ENCODE peak calls at places on chromosome 21, in nine cellular contexts. F, B, P, V, Z, Q, H, X and U are unnamed samples. For H3K9me3 and H3K4me1, the result is how much of the 10 kb centered on the place peaks cover.

GRCh38 chr21:44865561-44866280 is 7.8 kb downstream of the PTTG1IP start:
- DNase-seq in F (no peak), Z (no peak), B (peak), X (peak), P (peak), H (peak), Q (no peak), V (no peak), U (no peak)

GRCh38 chr21:17572431-17572830 is 40.3 kb downstream of the BTG3 start:
- DNase-seq in Q (no peak), X (no peak), P (no peak), H (no peak), Z (no peak), F (no peak), B (no peak), V (no peak), U (no peak)

GRCh38 chr21:45844181-45844580 is 137.4 kb upstream of the COL6A1 start:
- DNase-seq in P (no peak), F (no peak), X (no peak), B (no peak), H (no peak), Z (no peak), V (no peak), Q (no peak), U (no peak)

GRCh38 chr21:26365849-26366248 is 195.3 kb upstream of the APP start:
- DNase-seq in P (no peak), F (no peak), Z (no peak), B (no peak), V (no peak), Q (no peak), H (no peak), X (no peak), U (no peak)

GRCh38 chr21:36522174-36522810 is 42.4 kb upstream of the CLDN14 start:
- DNase-seq in Z (no peak), H (no peak), F (no peak), X (no peak), Q (no peak), B (no peak), P (no peak), V (no peak), U (no peak)

GRCh38 chr21:46118871-46119564 is 21.1 kb downstream of the COL6A2 start:
- DNase-seq in P (peak), F (no peak), Z (no peak), X (no peak), B (no peak), Q (no peak), V (no peak), H (peak), U (no peak)

GRCh38 chr21:28627691-28628090 is 365.0 kb downstream of the LTN1 start:
- DNase-seq in F (no peak), B (peak), Z (no peak), X (no peak), H (no peak), P (no peak), V (no peak), Q (no peak), U (no peak)

GRCh38 chr21:22536511-22536910 is 1538.3 kb downstream of the NCAM2 start:
- DNase-seq in X (no peak), H (no peak), Z (peak), P (no peak), B (no peak), V (no peak), F (no peak), Q (no peak), U (no peak)

GRCh38 chr21:15190412-15190811 is 125.6 kb upstream of the NRIP1 start:
- DNase-seq in F (no peak), B (no peak), V (no peak), Z (no peak), Q (no peak), X (no peak), P (no peak), H (no peak), U (no peak)

GRCh38 chr21:44926364-44927101 is 5.8 kb upstream of the ITGB2 start:
- DNase-seq in B (peak), Q (peak), X (peak), H (no peak), Z (no peak), P (no peak), F (no peak), V (no peak), U (no peak)

GRCh38 chr21:28900481-28900880 is 92.2 kb downstream of the LTN1 start:
- DNase-seq in Z (no peak), Q (no peak), H (no peak), F (no peak), P (no peak), B (no peak), X (no peak), V (no peak), U (no peak)

GRCh38 chr21:36852864-36853263 is 113.6 kb downstream of the HLCS start:
- DNase-seq in B (no peak), V (no peak), X (no peak), P (no peak), H (no peak), Q (no peak), F (no peak), Z (no peak), U (no peak)

GRCh38 chr21:15732290-15732995 is 2.7 kb downstream of the USP25 start:
- DNase-seq in Q (peak), X (peak), H (no peak), V (no peak), P (no peak), B (peak), F (no peak), Z (peak), U (peak)

GRCh38 chr21:36721817-36722216 is 22.9 kb downstream of the SIM2 start:
- DNase-seq in Z (no peak), B (no peak), F (no peak), X (no peak), Q (no peak), V (no peak), P (peak), H (peak), U (no peak)

GRCh38 chr21:46097826-46098286 is at the start of gene COL6A2:
- DNase-seq in P (peak), Z (peak), H (peak), X (no peak), B (peak), Q (peak), V (peak), F (peak), U (peak)

GRCh38 chr21:28391938-28392337 is 600.7 kb downstream of the LTN1 start:
- DNase-seq in X (peak), V (no peak), Q (peak), H (no peak), F (no peak), Z (no peak), B (no peak), P (no peak), U (no peak)

GRCh38 chr21:36860736-36861594 is 105.5 kb downstream of the HLCS start:
- DNase-seq in V (no peak), Q (peak), H (no peak), X (no peak), Z (peak), B (no peak), F (no peak), P (no peak), U (no peak)

GRCh38 chr21:36068748-36069398 is 951 bp upstream of the CBR1 start:
- DNase-seq in P (no peak), Z (no peak), B (no peak), F (no peak), H (no peak), X (no peak), Q (no peak), V (no peak), U (no peak)

GRCh38 chr21:14121719-14122118 is 89.0 kb downstream of the LIPI start:
- DNase-seq in F (no peak), B (peak), X (no peak), V (no peak), Q (no peak), H (no peak), P (no peak), Z (no peak), U (no peak)

GRCh38 chr21:15023782-15024181 is 41.0 kb downstream of the NRIP1 start:
- DNase-seq in Z (no peak), F (no peak), B (no peak), V (no peak), Q (peak), H (no peak), P (no peak), X (no peak), U (no peak)

GRCh38 chr21:30227633-30228404 is 11.9 kb upstream of the CLDN8 start:
- DNase-seq in F (no peak), Z (peak), P (no peak), V (no peak), B (no peak), H (no peak), Q (peak), X (no peak), U (peak)

GRCh38 chr21:35204850-35205564 is 155.9 kb upstream of the RUNX1 start:
- DNase-seq in F (no peak), Z (no peak), Q (peak), P (peak), X (peak), H (peak), B (peak), V (peak), U (peak)

GRCh38 chr21:29449306-29449940 is 150.7 kb downstream of the BACH1 start:
- DNase-seq in P (no peak), Q (no peak), X (no peak), H (no peak), Z (no peak), V (no peak), B (peak), F (no peak), U (no peak)

GRCh38 chr21:34579411-34579810 is 35.5 kb downstream of the RCAN1 start:
- DNase-seq in Q (peak), H (no peak), X (no peak), Z (no peak), V (no peak), P (no peak), F (no peak), B (no peak), U (peak)

GRCh38 chr21:44858791-44859190 is 14.7 kb downstream of the PTTG1IP start:
- DNase-seq in B (no peak), X (no peak), P (no peak), F (no peak), V (no peak), Q (no peak), H (peak), Z (no peak), U (no peak)

GRCh38 chr21:36839123-36839522 is 127.3 kb downstream of the HLCS start:
- DNase-seq in H (no peak), Z (no peak), B (no peak), V (no peak), Q (peak), F (no peak), X (no peak), P (no peak), U (no peak)

GRCh38 chr21:35154788-35155187 is 105.7 kb upstream of the RUNX1 start:
- DNase-seq in B (no peak), X (no peak), Q (no peak), P (no peak), Z (no peak), H (no peak), F (no peak), V (no peak), U (no peak)

GRCh38 chr21:29237110-29238051 is 61.3 kb upstream of the BACH1 start:
- DNase-seq in Z (no peak), V (no peak), P (no peak), Q (no peak), B (no peak), X (peak), H (no peak), F (peak), U (no peak)

GRCh38 chr21:28439852-28440251 is 552.8 kb downstream of the LTN1 start:
- DNase-seq in H (no peak), B (no peak), Q (peak), Z (no peak), F (no peak), X (no peak), V (no peak), P (no peak), U (no peak)

GRCh38 chr21:36065497-36066036 is 4.3 kb upstream of the CBR1 start:
- DNase-seq in F (no peak), Z (no peak), B (peak), Q (peak), X (no peak), V (no peak), P (no peak), H (no peak), U (peak)

GRCh38 chr21:44919913-44920693 is 596 bp downstream of the ITGB2 start:
- DNase-seq in Q (no peak), V (no peak), P (no peak), Z (no peak), F (no peak), X (peak), H (peak), B (peak), U (no peak)

GRCh38 chr21:36704281-36704957 is 5.5 kb downstream of the SIM2 start:
- DNase-seq in V (no peak), Z (no peak), H (no peak), B (no peak), Q (peak), X (no peak), P (no peak), F (peak), U (no peak)

DNA sequence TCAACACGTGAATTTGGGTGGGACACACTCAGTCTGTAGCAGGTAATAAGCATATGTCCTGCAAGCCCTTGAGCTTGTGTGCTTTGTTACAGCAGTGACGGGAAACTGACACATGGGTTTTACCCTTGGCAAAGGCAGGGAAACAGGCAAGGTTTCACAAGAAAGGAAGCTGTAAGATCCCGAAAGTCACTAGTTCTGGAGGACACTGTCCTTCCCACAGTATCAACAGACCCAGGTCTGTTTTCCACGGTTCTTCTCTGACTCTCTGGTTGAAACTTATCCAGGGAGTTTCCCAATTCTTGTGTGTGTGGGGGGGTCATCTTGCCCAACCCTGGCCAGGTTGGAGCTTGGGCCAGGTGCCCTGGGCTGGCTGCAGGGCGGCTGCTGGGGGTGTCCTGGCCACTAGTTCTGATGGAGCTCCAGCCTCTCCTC is 29.3 kb upstream of the ZBTB21 start:
- DNase-seq in V (no peak), F (no peak), P (no peak), Z (no peak), H (no peak), B (no peak), Q (peak), X (no peak), U (peak)
- H3K9me3 ChIP-seq in V (under half), F (under half), P (under half), Z (under half), H (under half), B (under half), Q (under half), X (under half), U (under half)

DNA sequence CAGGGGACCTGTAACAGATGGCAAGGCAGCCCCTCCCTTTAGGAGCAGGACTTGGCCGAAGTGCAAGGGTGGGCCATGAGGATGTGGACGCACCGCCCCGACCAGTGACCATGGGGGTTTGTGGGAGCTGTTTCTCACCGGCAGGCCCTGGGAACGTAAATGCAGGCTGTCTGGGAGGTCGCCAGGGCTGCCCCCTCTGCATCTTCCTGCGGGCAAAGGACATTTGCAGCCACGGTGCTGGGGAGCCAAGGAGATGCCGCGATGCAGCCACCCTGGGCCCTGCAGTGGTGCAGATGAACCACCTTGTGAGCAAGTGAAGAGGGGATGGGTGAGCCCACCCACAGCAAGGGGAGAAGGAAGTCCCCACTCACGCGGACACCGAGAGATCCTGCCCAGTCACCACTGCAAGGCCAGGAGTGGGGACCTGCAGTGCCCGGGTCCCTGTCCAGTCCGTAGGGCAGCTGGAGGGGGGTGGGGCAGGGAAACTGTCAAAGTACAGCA is 121.1 kb downstream of the SIK1 start:
- DNase-seq in H (peak), V (no peak), Z (no peak), B (no peak), X (no peak), F (no peak), Q (no peak), P (peak), U (no peak)
- H3K4me1 ChIP-seq in H (under half), V (under half), Z (under half), B (under half), X (under half), F (under half), Q (under half), P (under half), U (under half)

DNA sequence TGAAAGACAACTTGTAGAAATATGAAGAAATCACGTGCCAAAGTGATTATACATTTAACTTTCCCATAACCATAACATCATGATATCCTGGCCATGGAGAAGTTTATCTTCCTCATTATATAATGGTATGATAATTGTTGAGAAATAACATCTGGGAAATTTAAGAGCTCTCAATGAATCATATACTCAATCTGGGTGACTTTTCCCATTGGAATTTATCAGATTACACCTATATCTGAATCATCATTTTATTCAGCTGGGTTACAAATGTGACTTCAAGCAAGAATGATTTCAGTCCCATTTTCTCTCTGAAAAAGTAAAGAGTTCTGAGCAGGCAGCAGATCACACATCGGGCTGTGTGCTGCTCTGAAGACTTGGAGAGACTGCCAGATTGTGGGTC is 278.1 kb downstream of the MRPL39 start:
- DNase-seq in F (no peak), H (no peak), V (no peak), P (no peak), Q (peak), Z (no peak), X (no peak), B (no peak), U (peak)
- H3K9me3 ChIP-seq in F (under half), H (under half), V (under half), P (under half), Q (under half), Z (under half), X (under half), B (under half), U (under half)

DNA sequence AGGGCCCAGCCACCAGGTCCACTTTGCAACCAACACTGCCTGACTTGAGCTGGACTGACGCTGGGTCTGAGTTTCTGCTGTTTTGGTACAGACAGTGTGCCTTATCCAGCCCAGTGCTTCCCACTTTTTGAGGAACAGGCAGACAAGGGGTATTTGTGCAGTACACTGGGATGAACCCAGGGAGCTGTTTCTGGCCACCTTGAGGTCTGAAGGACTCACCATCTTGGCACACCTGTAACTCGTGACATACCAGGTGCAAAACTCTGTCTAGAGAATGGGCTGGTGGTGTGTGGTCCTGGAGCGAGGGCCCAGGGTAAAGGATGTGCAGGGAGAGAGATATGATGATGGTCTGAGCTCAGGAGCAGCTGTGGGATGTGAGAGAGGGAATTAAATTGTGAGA is 148.6 kb downstream of the PCP4 start:
- DNase-seq in H (no peak), B (no peak), P (no peak), Q (no peak), V (no peak), X (no peak), Z (no peak), F (no peak), U (no peak)
- H3K4me1 ChIP-seq in H (under half), B (under half), P (under half), Q (under half), V (under half), X (under half), Z (under half), F (under half), U (under half)

DNA sequence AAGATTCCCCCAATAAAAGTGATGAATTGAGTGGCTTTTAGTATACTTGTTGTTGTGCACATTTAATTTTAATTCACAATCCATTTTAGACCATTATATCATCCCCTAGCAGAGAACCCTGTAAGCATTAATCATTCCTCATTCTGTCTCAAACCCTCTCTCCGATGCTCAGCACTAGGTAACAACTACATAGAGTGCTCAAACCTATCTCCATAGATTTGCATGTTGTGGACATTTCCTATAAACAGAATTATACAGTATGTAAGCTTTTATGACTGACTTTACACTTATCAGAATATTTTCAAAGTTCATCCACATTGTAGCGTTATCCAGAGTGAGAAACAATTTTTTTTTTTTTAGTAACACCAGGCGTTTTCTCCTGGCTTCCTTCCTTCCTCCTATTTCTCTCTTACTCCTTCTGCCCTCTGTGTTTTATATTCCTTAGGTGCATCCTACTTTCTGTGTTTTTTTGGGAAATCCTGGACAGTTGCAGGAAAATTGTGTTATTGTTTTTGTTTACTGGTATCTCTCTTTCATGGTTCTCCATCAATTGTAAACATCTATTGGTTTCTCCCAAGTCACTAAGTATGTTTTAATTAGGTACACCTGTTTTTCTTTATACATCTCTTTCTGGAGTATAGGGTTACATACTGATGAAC is 1528.0 kb upstream of the TPTE start:
- DNase-seq in V (no peak), B (no peak), Z (peak), F (no peak), P (no peak), X (peak), Q (no peak), H (no peak), U (no peak)
- H3K9me3 ChIP-seq in V (under half), B (half or more), Z (under half), F (half or more), P (under half), X (half or more), Q (under half), H (under half), U (under half)

GRCh38 chr21:31713115-31713514 is 18.8 kb downstream of the SCAF4 start:
- DNase-seq in B (no peak), X (no peak), P (no peak), Q (no peak), F (no peak), V (no peak), H (no peak), Z (no peak), U (no peak)

GRCh38 chr21:31711745-31712144 is 20.2 kb downstream of the SCAF4 start:
- DNase-seq in Z (no peak), V (no peak), P (no peak), Q (no peak), F (no peak), H (no peak), X (no peak), B (no peak), U (no peak)

GRCh38 chr21:31716106-31716505 is 15.8 kb downstream of the SCAF4 start:
- DNase-seq in P (no peak), Z (no peak), X (no peak), F (no peak), H (no peak), V (no peak), Q (no peak), B (no peak), U (no peak)

GRCh38 chr21:31714741-31715365 is 17.1 kb downstream of the SCAF4 start:
- DNase-seq in X (no peak), Q (no peak), V (no peak), Z (no peak), B (no peak), F (no peak), H (no peak), P (no peak), U (no peak)

GRCh38 chr21:31713973-31714740 is 17.8 kb downstream of the SCAF4 start:
- DNase-seq in P (no peak), Q (peak), V (no peak), F (no peak), Z (no peak), X (no peak), B (peak), H (no peak), U (no peak)
- H3K4me1 ChIP-seq in P (under half), Q (under half), V (under half), F (under half), Z (half or more), X (half or more), B (under half), H (under half), U (under half)

GRCh38 chr21:38227401-38227800 is 29.4 kb upstream of the KCNJ15 start:
- DNase-seq in X (no peak), H (no peak), Q (peak), F (no peak), Z (no peak), P (no peak), V (no peak), B (no peak), U (no peak)
- H3K9me3 ChIP-seq in X (under half), H (under half), Q (under half), F (under half), Z (half or more), P (under half), V (under half), B (half or more), U (under half)

GRCh38 chr21:33245289-33245918 is 15.7 kb downstream of the IFNAR2 start:
- DNase-seq in B (no peak), P (no peak), V (no peak), Q (no peak), H (no peak), Z (no peak), X (no peak), F (peak), U (no peak)
- H3K4me1 ChIP-seq in B (half or more), P (under half), V (under half), Q (under half), H (under half), Z (under half), X (under half), F (under half), U (under half)